ENCODE peak calls at places on chromosomes 13 and 19, in four cellular contexts. One of them, this sample, is unnamed.

GRCh38 chr13:36528105-36528504 is 95.8 kb downstream of the CCNA1 start:
- DNase-seq in lower lobe of right lung: peak; percentile 44
- DNase-seq in CD4-positive, CD25-positive, alpha-beta regulatory T cell: no peak
- DNase-seq in breast epithelium: no peak
- DNase-seq in this sample: no peak

GRCh38 chr19:6568816-6569215 is 22.1 kb downstream of the CD70 start:
- DNase-seq in lower lobe of right lung: no peak
- DNase-seq in CD4-positive, CD25-positive, alpha-beta regulatory T cell: no peak
- DNase-seq in breast epithelium: no peak
- DNase-seq in this sample: no peak

GRCh38 chr13:39634956-39635355 is 20.5 kb upstream of the COG6 start:
- DNase-seq in lower lobe of right lung: no peak
- DNase-seq in CD4-positive, CD25-positive, alpha-beta regulatory T cell: no peak
- DNase-seq in breast epithelium: no peak
- DNase-seq in this sample: no peak

GRCh38 chr13:110291286-110291685 is 15.7 kb downstream of the COL4A1 start:
- DNase-seq in lower lobe of right lung: no peak
- DNase-seq in CD4-positive, CD25-positive, alpha-beta regulatory T cell: no peak
- DNase-seq in breast epithelium: no peak
- DNase-seq in this sample: no peak

GRCh38 chr19:10271543-10272086 is 695 bp downstream of the ICAM1 start:
- DNase-seq in lower lobe of right lung: no peak
- DNase-seq in CD4-positive, CD25-positive, alpha-beta regulatory T cell: no peak
- DNase-seq in breast epithelium: no peak
- DNase-seq in this sample: no peak

GRCh38 chr19:18006895-18007604 is 920 bp upstream of the ARRDC2 start:
- DNase-seq in lower lobe of right lung: peak; percentile 90
- DNase-seq in CD4-positive, CD25-positive, alpha-beta regulatory T cell: peak; percentile 80
- DNase-seq in breast epithelium: peak; percentile 71
- DNase-seq in this sample: peak; percentile 64

GRCh38 chr13:62193919-62194318 is 778.3 kb upstream of the PCDH20 start:
- DNase-seq in lower lobe of right lung: no peak
- DNase-seq in CD4-positive, CD25-positive, alpha-beta regulatory T cell: no peak
- DNase-seq in breast epithelium: no peak
- DNase-seq in this sample: no peak

GRCh38 chr13:94858856-94859811 is 146.8 kb upstream of the SOX21 start:
- DNase-seq in lower lobe of right lung: peak; percentile 64
- DNase-seq in CD4-positive, CD25-positive, alpha-beta regulatory T cell: no peak
- DNase-seq in breast epithelium: peak; percentile 20
- DNase-seq in this sample: peak; percentile 16

GRCh38 chr19:42313840-42314755 is 989 bp downstream of the TMEM145 start:
- DNase-seq in lower lobe of right lung: no peak
- DNase-seq in CD4-positive, CD25-positive, alpha-beta regulatory T cell: no peak
- DNase-seq in breast epithelium: no peak
- DNase-seq in this sample: no peak

GRCh38 chr13:27997904-27998522 is 9.5 kb upstream of the URAD start:
- DNase-seq in lower lobe of right lung: no peak
- DNase-seq in CD4-positive, CD25-positive, alpha-beta regulatory T cell: peak; percentile 7
- DNase-seq in breast epithelium: no peak
- DNase-seq in this sample: peak; percentile 12

GRCh38 chr13:53839461-53839860 is 810.8 kb downstream of the OLFM4 start:
- DNase-seq in lower lobe of right lung: no peak
- DNase-seq in CD4-positive, CD25-positive, alpha-beta regulatory T cell: no peak
- DNase-seq in breast epithelium: no peak
- DNase-seq in this sample: no peak

GRCh38 chr19:17394891-17395415 is 957 bp upstream of the CCDC194 start:
- DNase-seq in lower lobe of right lung: peak; percentile 80
- DNase-seq in CD4-positive, CD25-positive, alpha-beta regulatory T cell: peak; percentile 31
- DNase-seq in breast epithelium: no peak
- DNase-seq in this sample: no peak

GRCh38 chr13:84658881-84659661 is 776.8 kb upstream of the SLITRK1 start:
- DNase-seq in lower lobe of right lung: no peak
- DNase-seq in CD4-positive, CD25-positive, alpha-beta regulatory T cell: no peak
- DNase-seq in breast epithelium: no peak
- DNase-seq in this sample: no peak

GRCh38 chr13:83048419-83048818 is 833.9 kb downstream of the SLITRK1 start:
- DNase-seq in lower lobe of right lung: no peak
- DNase-seq in CD4-positive, CD25-positive, alpha-beta regulatory T cell: no peak
- DNase-seq in breast epithelium: no peak
- DNase-seq in this sample: no peak

GRCh38 chr13:48094404-48094780 is 512 bp downstream of the MED4 start:
- DNase-seq in lower lobe of right lung: no peak
- DNase-seq in CD4-positive, CD25-positive, alpha-beta regulatory T cell: no peak
- DNase-seq in breast epithelium: no peak
- DNase-seq in this sample: no peak

GRCh38 chr19:6267552-6268381 is 12.0 kb downstream of the MLLT1 start:
- DNase-seq in lower lobe of right lung: no peak
- DNase-seq in CD4-positive, CD25-positive, alpha-beta regulatory T cell: no peak
- DNase-seq in breast epithelium: no peak
- DNase-seq in this sample: no peak

GRCh38 chr19:4338441-4339350 is at the start of gene STAP2:
- DNase-seq in lower lobe of right lung: peak; percentile 72
- DNase-seq in CD4-positive, CD25-positive, alpha-beta regulatory T cell: no peak
- DNase-seq in breast epithelium: peak; percentile 77
- DNase-seq in this sample: no peak

GRCh38 chr13:102097708-102098107 is 304.1 kb downstream of the FGF14 start:
- DNase-seq in lower lobe of right lung: no peak
- DNase-seq in CD4-positive, CD25-positive, alpha-beta regulatory T cell: no peak
- DNase-seq in breast epithelium: no peak
- DNase-seq in this sample: no peak

GRCh38 chr19:46040952-46041500 is at the start of gene IGFL4:
- DNase-seq in lower lobe of right lung: no peak
- DNase-seq in CD4-positive, CD25-positive, alpha-beta regulatory T cell: no peak
- DNase-seq in breast epithelium: no peak
- DNase-seq in this sample: no peak

GRCh38 chr19:28430214-28430613 is 782.7 kb downstream of the UQCRFS1 start:
- DNase-seq in lower lobe of right lung: no peak
- DNase-seq in CD4-positive, CD25-positive, alpha-beta regulatory T cell: no peak
- DNase-seq in breast epithelium: no peak
- DNase-seq in this sample: no peak

GRCh38 chr13:114111577-114111976 is 20.8 kb downstream of the RASA3 start:
- DNase-seq in lower lobe of right lung: no peak
- DNase-seq in CD4-positive, CD25-positive, alpha-beta regulatory T cell: no peak
- DNase-seq in breast epithelium: no peak
- DNase-seq in this sample: no peak

GRCh38 chr13:50646070-50646469 is 197.4 kb downstream of the DLEU7 start:
- DNase-seq in lower lobe of right lung: no peak
- DNase-seq in CD4-positive, CD25-positive, alpha-beta regulatory T cell: no peak
- DNase-seq in breast epithelium: no peak
- DNase-seq in this sample: peak; percentile 22

GRCh38 chr19:11457115-11457514 is 21.7 kb downstream of the PRKCSH start:
- DNase-seq in lower lobe of right lung: no peak
- DNase-seq in CD4-positive, CD25-positive, alpha-beta regulatory T cell: no peak
- DNase-seq in breast epithelium: no peak
- DNase-seq in this sample: no peak

GRCh38 chr19:17861542-17862402 is 2.1 kb downstream of the RPL18A start:
- DNase-seq in lower lobe of right lung: no peak
- DNase-seq in CD4-positive, CD25-positive, alpha-beta regulatory T cell: no peak
- DNase-seq in breast epithelium: no peak
- DNase-seq in this sample: no peak

GRCh38 chr13:109869312-109870237 is 83.2 kb upstream of the IRS2 start:
- DNase-seq in lower lobe of right lung: peak; percentile 75
- DNase-seq in CD4-positive, CD25-positive, alpha-beta regulatory T cell: no peak
- DNase-seq in breast epithelium: peak; percentile 35
- DNase-seq in this sample: peak; percentile 27

GRCh38 chr19:9793051-9793591 is 24.6 kb upstream of the ZNF846 start:
- DNase-seq in lower lobe of right lung: peak; percentile 78
- DNase-seq in CD4-positive, CD25-positive, alpha-beta regulatory T cell: no peak
- DNase-seq in breast epithelium: peak; percentile 59
- DNase-seq in this sample: peak; percentile 45

GRCh38 chr19:3975637-3976087 is 4.8 kb upstream of the DAPK3 start:
- DNase-seq in lower lobe of right lung: no peak
- DNase-seq in CD4-positive, CD25-positive, alpha-beta regulatory T cell: peak; percentile 21
- DNase-seq in breast epithelium: no peak
- DNase-seq in this sample: no peak

GRCh38 chr19:43775299-43775890 is 5.4 kb downstream of the KCNN4 start:
- DNase-seq in lower lobe of right lung: no peak
- DNase-seq in CD4-positive, CD25-positive, alpha-beta regulatory T cell: no peak
- DNase-seq in breast epithelium: no peak
- DNase-seq in this sample: no peak

GRCh38 chr19:57434386-57435061 is 601 bp upstream of the ZNF749 start:
- DNase-seq in lower lobe of right lung: no peak
- DNase-seq in CD4-positive, CD25-positive, alpha-beta regulatory T cell: no peak
- DNase-seq in breast epithelium: no peak
- DNase-seq in this sample: no peak

GRCh38 chr13:110875243-110875642 is 39.6 kb downstream of the ANKRD10 start:
- DNase-seq in lower lobe of right lung: no peak
- DNase-seq in CD4-positive, CD25-positive, alpha-beta regulatory T cell: no peak
- DNase-seq in breast epithelium: no peak
- DNase-seq in this sample: no peak

GRCh38 chr19:12881172-12881808 is at the start of gene DNASE2:
- DNase-seq in lower lobe of right lung: peak; percentile 99
- DNase-seq in CD4-positive, CD25-positive, alpha-beta regulatory T cell: peak; percentile 80
- DNase-seq in breast epithelium: peak; percentile 97
- DNase-seq in this sample: peak; percentile 77
- H3K27ac ChIP-seq in lower lobe of right lung: peak within 1 kb of the TSS; percentile 95
- H3K27ac ChIP-seq in CD4-positive, CD25-positive, alpha-beta regulatory T cell: peak within 1 kb of the TSS; percentile 70
- H3K27ac ChIP-seq in breast epithelium: peak within 1 kb of the TSS; percentile 91
- H3K27ac ChIP-seq in this sample: no peak within 1 kb of the TSS

GRCh38 chr19:48596679-48597465 is 9.7 kb upstream of the SPACA4 start:
- DNase-seq in lower lobe of right lung: no peak
- DNase-seq in CD4-positive, CD25-positive, alpha-beta regulatory T cell: peak; percentile 61
- DNase-seq in breast epithelium: no peak
- DNase-seq in this sample: no peak

GRCh38 chr19:48598996-48599626 is 7.4 kb upstream of the SPACA4 start:
- DNase-seq in lower lobe of right lung: no peak
- DNase-seq in CD4-positive, CD25-positive, alpha-beta regulatory T cell: no peak
- DNase-seq in breast epithelium: no peak
- DNase-seq in this sample: no peak

GRCh38 chr19:48595833-48596232 is 10.7 kb upstream of the SPACA4 start:
- DNase-seq in lower lobe of right lung: no peak
- DNase-seq in CD4-positive, CD25-positive, alpha-beta regulatory T cell: no peak
- DNase-seq in breast epithelium: no peak
- DNase-seq in this sample: no peak

GRCh38 chr19:48595171-48595570 is 11.4 kb upstream of the SPACA4 start:
- DNase-seq in lower lobe of right lung: no peak
- DNase-seq in CD4-positive, CD25-positive, alpha-beta regulatory T cell: no peak
- DNase-seq in breast epithelium: no peak
- DNase-seq in this sample: no peak

DNA sequence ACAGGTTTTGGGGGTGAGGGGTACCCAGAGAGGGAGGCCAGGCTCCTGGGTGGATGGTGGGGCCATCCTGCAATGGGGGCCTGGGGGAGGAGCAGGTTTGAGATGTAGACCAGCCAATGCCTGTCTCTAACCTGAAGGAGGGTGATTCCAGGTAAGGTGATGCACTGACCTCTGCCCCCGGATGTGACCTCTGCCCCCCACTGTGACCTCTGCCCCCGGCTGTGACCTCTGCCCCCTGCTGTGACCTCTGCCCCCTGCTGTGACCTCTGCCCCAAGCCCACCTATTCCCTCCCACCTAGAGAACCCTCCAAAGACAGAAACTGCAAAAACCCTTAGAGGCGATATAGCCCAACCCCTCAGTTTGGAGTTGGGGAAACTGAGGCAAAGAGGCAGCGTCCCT is 10.3 kb upstream of the SPACA4 start:
- DNase-seq in lower lobe of right lung: no peak
- DNase-seq in CD4-positive, CD25-positive, alpha-beta regulatory T cell: no peak
- DNase-seq in breast epithelium: no peak
- DNase-seq in this sample: no peak
- H3K27ac ChIP-seq in lower lobe of right lung: no peak overlapping the region
- H3K27ac ChIP-seq in CD4-positive, CD25-positive, alpha-beta regulatory T cell: no peak overlapping the region
- H3K27ac ChIP-seq in breast epithelium: no peak overlapping the region
- H3K27ac ChIP-seq in this sample: no peak overlapping the region

DNA sequence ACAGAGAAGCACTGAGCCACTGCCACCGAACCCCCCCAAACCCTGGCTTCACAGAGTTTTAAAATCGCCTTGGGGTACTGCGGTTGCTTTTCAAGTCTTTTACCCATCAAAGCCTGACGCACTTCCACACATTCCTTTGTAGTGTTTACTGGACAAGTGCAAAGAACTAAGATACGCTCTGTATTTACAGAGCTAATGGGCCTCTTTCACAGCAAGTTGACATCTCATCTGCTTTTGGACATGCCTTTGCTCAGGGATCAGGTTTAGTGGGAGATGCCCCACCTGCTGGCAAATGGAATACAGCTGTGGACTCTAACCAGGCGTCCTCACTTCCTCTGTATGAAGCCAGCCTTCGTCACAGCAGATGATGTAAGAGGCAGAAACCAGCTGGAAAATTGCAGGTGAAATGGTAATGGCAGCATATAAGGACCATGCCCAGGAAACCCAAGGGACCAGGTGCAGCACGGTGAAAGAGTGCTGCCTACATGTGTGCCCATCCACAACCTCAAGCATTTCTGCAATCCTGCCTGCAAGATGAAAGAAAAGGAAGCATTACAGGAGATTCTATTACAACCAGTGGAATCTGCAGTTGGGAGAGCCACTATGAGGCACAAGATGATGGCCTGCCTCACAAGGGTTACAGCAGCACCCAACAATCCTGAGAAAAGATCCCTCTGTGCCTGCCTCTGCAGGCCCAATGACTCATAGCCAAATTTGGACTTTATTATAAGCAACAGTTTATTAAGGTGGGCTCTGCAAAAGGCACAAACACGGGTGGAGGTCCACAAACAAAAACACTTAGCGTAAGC is 34.7 kb downstream of the BRD4 start:
- DNase-seq in lower lobe of right lung: no peak
- DNase-seq in CD4-positive, CD25-positive, alpha-beta regulatory T cell: no peak
- DNase-seq in breast epithelium: no peak
- DNase-seq in this sample: peak; percentile 36
- H3K27ac ChIP-seq in lower lobe of right lung: peak overlapping the region; percentile 51
- H3K27ac ChIP-seq in CD4-positive, CD25-positive, alpha-beta regulatory T cell: peak overlapping the region; percentile 30
- H3K27ac ChIP-seq in breast epithelium: peak overlapping the region; percentile 59
- H3K27ac ChIP-seq in this sample: peak overlapping the region; percentile 42

GRCh38 chr13:21071015-21071414 is 9.6 kb upstream of the LATS2 start:
- DNase-seq in lower lobe of right lung: no peak
- DNase-seq in CD4-positive, CD25-positive, alpha-beta regulatory T cell: no peak
- DNase-seq in breast epithelium: no peak
- DNase-seq in this sample: no peak
- H3K27ac ChIP-seq in lower lobe of right lung: no peak overlapping the region
- H3K27ac ChIP-seq in CD4-positive, CD25-positive, alpha-beta regulatory T cell: no peak overlapping the region
- H3K27ac ChIP-seq in breast epithelium: no peak overlapping the region
- H3K27ac ChIP-seq in this sample: no peak overlapping the region

DNA sequence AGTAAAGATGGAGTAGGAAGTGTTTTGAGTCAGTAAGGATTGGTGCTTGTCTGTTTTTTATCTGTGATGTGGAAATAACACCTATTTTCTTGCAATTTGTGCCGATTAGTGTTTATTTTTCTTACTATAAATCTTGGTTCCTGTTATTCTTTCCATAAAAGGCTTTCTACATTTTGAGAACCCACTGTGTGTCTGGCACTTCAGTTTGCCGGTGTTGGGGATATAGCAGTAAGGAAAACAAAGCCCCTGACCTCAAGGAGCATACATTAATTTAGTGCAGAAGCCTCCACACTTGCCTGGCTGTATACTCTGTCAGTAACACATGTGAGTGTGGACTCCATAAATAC is 35.6 kb upstream of the GARRE1 start:
- DNase-seq in lower lobe of right lung: no peak
- DNase-seq in CD4-positive, CD25-positive, alpha-beta regulatory T cell: no peak
- DNase-seq in breast epithelium: no peak
- DNase-seq in this sample: no peak
- H3K27ac ChIP-seq in lower lobe of right lung: no peak overlapping the region
- H3K27ac ChIP-seq in CD4-positive, CD25-positive, alpha-beta regulatory T cell: no peak overlapping the region
- H3K27ac ChIP-seq in breast epithelium: no peak overlapping the region
- H3K27ac ChIP-seq in this sample: peak overlapping the region; percentile 80

This sample was measured in brain microvascular endothelial cell.